ENCODE peak calls at places on chromosomes 1 and 21, in five cellular contexts. T is heart left ventricle, W is uterus, A is tibial nerve, Q is NB4. H is an unnamed sample.

GRCh38 chr1:172002725-172003345 is 161.5 kb downstream of the DNM3 start:
- DNase-seq in Q (peak), A (no peak), W (peak), T (peak), H (no peak)

GRCh38 chr1:95321516-95321915 is 87.5 kb downstream of the RWDD3 start:
- DNase-seq in T (no peak), Q (no peak), W (no peak), A (no peak), H (no peak)

GRCh38 chr1:169620565-169620964 is 9.4 kb downstream of the SELP start:
- DNase-seq in A (no peak), Q (no peak), W (no peak), T (no peak), H (no peak)

GRCh38 chr21:33478182-33478581 is 1.6 kb downstream of the TMEM50B start:
- DNase-seq in T (no peak), Q (no peak), W (no peak), A (no peak), H (no peak)

GRCh38 chr1:167432780-167433179 is 85.5 kb downstream of the CD247 start:
- DNase-seq in Q (no peak), W (no peak), A (no peak), T (no peak), H (no peak)

GRCh38 chr1:235775461-235775860 is 91.2 kb downstream of the LYST start:
- DNase-seq in A (no peak), T (no peak), W (no peak), Q (no peak), H (no peak)

GRCh38 chr1:185512442-185512841 is 195.4 kb upstream of the IVNS1ABP start:
- DNase-seq in Q (no peak), T (no peak), W (no peak), A (no peak), H (no peak)

GRCh38 chr1:119811985-119812557 is 811 bp upstream of the REG4 start:
- DNase-seq in Q (no peak), T (no peak), A (no peak), W (no peak), H (no peak)

GRCh38 chr1:145961425-145962156 is 2.8 kb downstream of the ANKRD34A start:
- DNase-seq in T (peak), W (peak), Q (peak), A (no peak), H (peak)

GRCh38 chr21:29656504-29657227 is 283.1 kb downstream of the GRIK1 start:
- DNase-seq in Q (peak), W (no peak), A (no peak), T (no peak), H (no peak)

GRCh38 chr1:15429701-15430149 is 8.5 kb upstream of the CTRC start:
- DNase-seq in T (no peak), A (no peak), Q (peak), W (no peak), H (peak)

GRCh38 chr1:226643167-226643566 is 94.6 kb downstream of the STUM start:
- DNase-seq in T (no peak), W (peak), A (no peak), Q (peak), H (peak)

GRCh38 chr1:24472527-24473251 is 29.9 kb upstream of the RCAN3 start:
- DNase-seq in Q (no peak), A (no peak), W (no peak), T (no peak), H (no peak)

GRCh38 chr1:25134801-25135585 is 97.3 kb downstream of the SYF2 start:
- DNase-seq in Q (peak), W (no peak), T (no peak), A (no peak), H (no peak)

GRCh38 chr21:34877485-34878128 is 171.5 kb downstream of the RUNX1 start:
- DNase-seq in T (no peak), W (no peak), A (no peak), Q (no peak), H (peak)

GRCh38 chr1:167651161-167651693 is 21.2 kb downstream of the RCSD1 start:
- DNase-seq in T (no peak), W (no peak), Q (no peak), A (no peak), H (no peak)

GRCh38 chr1:202162418-202163280 is 2.2 kb upstream of the PTPN7 start:
- DNase-seq in Q (peak), W (no peak), T (no peak), A (no peak), H (peak)

GRCh38 chr21:36507397-36508018 is 27.6 kb upstream of the CLDN14 start:
- DNase-seq in A (no peak), Q (no peak), W (no peak), T (no peak), H (no peak)

GRCh38 chr1:233935277-233935868 is 30.9 kb downstream of the SLC35F3 start:
- DNase-seq in Q (no peak), T (no peak), W (no peak), A (no peak), H (no peak)

GRCh38 chr1:17438977-17439249 is 564 bp downstream of the RCC2 start:
- DNase-seq in A (no peak), W (no peak), Q (peak), T (no peak), H (peak)

GRCh38 chr1:77874804-77875445 is 13.5 kb upstream of the NEXN start:
- DNase-seq in T (no peak), A (no peak), Q (no peak), W (no peak), H (no peak)

GRCh38 chr1:211684791-211685190 is 9.4 kb upstream of the NEK2 start:
- DNase-seq in T (no peak), A (no peak), W (no peak), Q (no peak), H (no peak)

GRCh38 chr1:41713557-41714327 is 205.0 kb downstream of the HIVEP3 start:
- DNase-seq in A (no peak), W (peak), Q (no peak), T (no peak), H (no peak)

GRCh38 chr1:48674641-48675040 is 102.0 kb downstream of the BEND5 start:
- DNase-seq in T (no peak), A (no peak), Q (peak), W (no peak), H (no peak)

GRCh38 chr1:177257596-177257995 is 86.8 kb downstream of the BRINP2 start:
- DNase-seq in Q (no peak), T (no peak), W (no peak), A (no peak), H (no peak)

GRCh38 chr21:26846036-26846931 is 1.1 kb upstream of the ADAMTS1 start:
- DNase-seq in T (peak), Q (no peak), A (peak), W (peak), H (peak)
- TF ChIP-seq POLR2A in T (peak), Q (no peak), A (peak), W (peak), H (no peak)

GRCh38 chr1:9086796-9087195 is 17.4 kb upstream of the SLC2A5 start:
- DNase-seq in Q (no peak), W (no peak), A (no peak), T (no peak), H (no peak)
- TF ChIP-seq POLR2A in Q (no peak), W (no peak), A (no peak), T (no peak), H (no peak)

DNA sequence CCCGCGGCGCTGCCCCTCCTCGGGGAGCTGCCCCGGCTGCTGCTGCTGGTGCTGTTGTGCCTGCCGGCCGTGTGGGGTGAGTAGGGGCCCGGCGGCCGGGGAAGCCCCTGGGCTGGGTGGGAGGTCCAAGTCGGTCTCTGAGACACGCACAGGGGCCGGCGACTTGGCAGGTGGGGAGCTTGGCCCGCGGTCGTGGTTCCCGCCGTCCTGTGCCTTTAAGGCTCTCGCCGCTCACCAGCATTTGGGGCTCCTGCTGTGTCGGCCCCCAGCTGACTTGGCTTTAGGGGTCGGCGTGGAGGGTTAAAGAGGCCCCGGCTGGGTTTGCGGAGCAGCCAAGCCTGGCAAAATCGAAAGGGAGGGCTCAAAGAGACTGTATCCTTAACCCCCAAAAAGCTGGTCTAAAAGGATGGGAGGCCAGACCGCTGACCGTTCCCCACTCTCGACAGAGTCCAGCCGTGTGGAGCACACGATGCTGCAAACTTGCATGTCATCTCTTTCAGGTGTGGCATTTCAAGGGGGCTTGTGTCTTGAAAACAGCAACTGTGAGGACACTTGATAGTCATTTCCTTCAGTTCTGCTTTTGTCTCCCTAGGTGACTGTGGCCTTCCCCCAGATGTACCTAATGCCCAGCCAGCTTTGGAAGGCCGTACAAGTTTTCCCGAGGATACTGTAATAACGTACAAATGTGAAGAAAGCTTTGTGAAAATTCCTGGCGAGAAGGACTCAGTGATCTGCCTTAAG is 482 bp downstream of the CD55 start:
- DNase-seq in Q (peak), W (no peak), A (no peak), T (no peak), H (no peak)
- TF ChIP-seq POLR2A in Q (no peak), W (no peak), A (no peak), T (no peak), H (no peak)

GRCh38 chr1:2041887-2042286 is 8.3 kb upstream of the PRKCZ start:
- DNase-seq in T (no peak), Q (no peak), W (no peak), A (no peak), H (no peak)
- TF ChIP-seq POLR2A in T (no peak), Q (no peak), W (no peak), A (no peak), H (no peak)

GRCh38 chr1:200029035-200029623 is 1.6 kb downstream of the NR5A2 start:
- DNase-seq in T (no peak), W (no peak), Q (peak), A (no peak), H (no peak)

GRCh38 chr1:200030791-200031190 is 3.3 kb downstream of the NR5A2 start:
- DNase-seq in A (no peak), Q (no peak), W (no peak), T (no peak), H (no peak)

GRCh38 chr1:200029624-200030074 is 2.1 kb downstream of the NR5A2 start:
- DNase-seq in Q (no peak), T (no peak), A (no peak), W (no peak), H (peak)

GRCh38 chr1:200028586-200029034 is 1.1 kb downstream of the NR5A2 start:
- DNase-seq in W (no peak), A (no peak), T (no peak), Q (no peak), H (no peak)

DNA sequence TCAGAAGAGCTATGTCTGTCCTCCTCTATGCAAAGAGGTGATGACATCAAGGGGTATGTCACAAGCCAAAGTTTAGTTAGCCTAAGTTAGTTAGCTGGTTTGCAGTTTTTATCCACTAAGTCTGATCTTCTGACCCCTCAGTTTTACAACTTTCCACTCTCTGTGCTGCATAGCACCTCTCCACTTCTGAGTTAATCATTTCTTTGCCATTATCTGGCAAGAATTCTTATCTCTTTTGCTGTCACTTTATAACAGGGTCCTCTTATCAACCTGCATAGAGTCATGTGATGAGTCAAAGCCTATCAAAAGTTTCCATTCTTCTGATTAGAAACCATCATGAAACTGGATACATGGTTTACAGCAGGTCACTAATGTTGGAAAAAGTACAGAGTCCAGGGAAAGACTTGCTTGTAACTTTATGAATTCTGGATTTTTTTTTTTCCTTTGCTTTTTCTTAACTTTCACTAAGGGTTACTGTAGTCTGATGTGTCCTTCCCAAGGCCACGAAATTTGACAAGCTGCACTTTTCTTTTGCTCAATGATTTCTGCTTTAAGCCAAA is at the start of gene NR5A2:
- DNase-seq in Q (no peak), T (no peak), A (no peak), W (no peak), H (no peak)
- TF ChIP-seq POLR2A in Q (no peak), T (no peak), A (no peak), W (no peak), H (no peak)

DNA sequence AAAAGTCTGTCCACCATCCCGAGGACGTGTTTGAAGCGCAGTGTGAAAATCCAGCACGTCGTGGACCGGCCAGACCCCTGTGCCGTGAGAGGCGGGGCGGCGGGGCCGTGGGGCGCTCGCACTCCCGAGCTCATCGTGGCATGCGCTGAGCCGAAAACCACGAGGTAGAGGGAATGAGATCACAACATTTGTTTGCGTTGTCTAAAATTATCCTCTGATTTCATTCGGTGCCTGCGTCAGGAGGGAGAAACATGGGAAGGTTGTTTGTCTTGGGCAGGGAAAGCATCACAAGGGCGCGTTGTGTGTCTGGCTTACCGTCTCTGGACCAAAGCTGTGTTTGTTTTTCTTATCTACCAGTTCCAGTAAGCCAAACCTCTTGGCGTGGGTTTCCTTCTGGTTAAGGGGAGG is 69.0 kb upstream of the FAM3B start:
- DNase-seq in A (no peak), W (no peak), T (peak), Q (no peak), H (peak)
- TF ChIP-seq POLR2A in A (no peak), W (no peak), T (no peak), Q (no peak), H (no peak)

DNA sequence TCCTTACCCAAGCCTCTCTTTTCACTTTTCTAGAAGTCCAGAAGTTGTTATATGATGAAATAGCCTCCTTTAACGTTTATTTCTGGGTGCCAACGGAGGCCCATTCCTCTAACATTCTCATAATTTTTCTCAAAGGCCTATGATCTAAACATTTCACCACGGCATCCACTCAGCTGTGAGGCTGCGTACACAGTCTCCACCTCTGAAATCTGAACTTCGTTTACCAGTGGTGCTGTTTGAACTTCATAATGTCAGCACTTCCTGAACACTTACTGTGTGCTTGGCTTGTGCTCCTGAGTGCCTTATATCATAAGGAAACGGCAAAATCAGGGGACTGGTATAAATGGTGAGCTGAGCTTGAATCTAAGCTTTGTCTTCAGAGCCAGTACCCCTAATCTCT is 12.0 kb upstream of the RBP7 start:
- DNase-seq in T (no peak), Q (no peak), W (no peak), A (no peak), H (no peak)
- TF ChIP-seq POLR2A in T (no peak), Q (no peak), W (no peak), A (no peak), H (no peak)

GRCh38 chr1:154982897-154983648 is at the start of gene FLAD1:
- DNase-seq in A (peak), Q (peak), W (peak), T (peak), H (peak)
- TF ChIP-seq POLR2A in A (no peak), Q (peak), W (peak), T (peak), H (no peak)